ENCODE peak calls at places on chromosomes 5 and 9, in eight cellular contexts. L, D, I, K, B, O, H and Y are unnamed samples.
A peak's percentile ranks its signal among the peaks of the same experiment; 100 is the strongest.

GRCh38 chr5:154384480-154385235 is 61.1 kb upstream of the SAP30L start:
- DNase-seq in L (no peak), D (no peak), I (no peak), K (no peak), B (no peak), O (no peak), H (peak; percentile 35), Y (no peak)

GRCh38 chr5:159902444-159903121 is 13.7 kb upstream of the ADRA1B start:
- DNase-seq in L (no peak), D (peak; percentile 46), I (no peak), K (no peak), B (no peak), O (no peak), H (no peak), Y (no peak)

GRCh38 chr9:121289554-121290370 is 21.8 kb downstream of the GSN start:
- DNase-seq in L (peak; percentile 15), D (no peak), I (peak; percentile 71), K (peak; percentile 75), B (peak; percentile 19), O (no peak), H (no peak), Y (no peak)

GRCh38 chr9:69412741-69413150 is 87.7 kb downstream of the ENTREP1 start:
- DNase-seq in L (no peak), D (peak; percentile 52), I (peak; percentile 77), K (peak; percentile 76), B (peak; percentile 87), O (no peak), H (peak; percentile 25), Y (peak; percentile 55)

GRCh38 chr5:61332369-61332745 is 299 bp downstream of the ZSWIM6 start:
- DNase-seq in L (no peak), D (no peak), I (peak; percentile 63), K (peak; percentile 72), B (peak; percentile 76), O (no peak), H (peak; percentile 39), Y (peak; percentile 33)

GRCh38 chr9:36946653-36947052 is 87.4 kb downstream of the PAX5 start:
- DNase-seq in L (no peak), D (no peak), I (no peak), K (peak; percentile 21), B (no peak), O (no peak), H (no peak), Y (no peak)

GRCh38 chr5:151063136-151063544 is 17.7 kb downstream of the TNIP1 start:
- DNase-seq in L (no peak), D (peak; percentile 87), I (peak; percentile 77), K (no peak), B (no peak), O (no peak), H (no peak), Y (no peak)

GRCh38 chr9:123350590-123351310 is 5.2 kb upstream of the CRB2 start:
- DNase-seq in L (no peak), D (no peak), I (no peak), K (no peak), B (no peak), O (no peak), H (no peak), Y (no peak)

GRCh38 chr5:115033861-115034260 is 135.8 kb downstream of the TRIM36 start:
- DNase-seq in L (no peak), D (no peak), I (peak; percentile 11), K (no peak), B (no peak), O (no peak), H (no peak), Y (no peak)

GRCh38 chr5:57719216-57719615 is 236.6 kb upstream of the ACTBL2 start:
- DNase-seq in L (no peak), D (no peak), I (peak; percentile 52), K (no peak), B (no peak), O (no peak), H (no peak), Y (no peak)

GRCh38 chr9:6076856-6077255 is 61.4 kb upstream of the RANBP6 start:
- DNase-seq in L (no peak), D (peak; percentile 46), I (no peak), K (no peak), B (no peak), O (no peak), H (no peak), Y (no peak)

GRCh38 chr5:78992136-78992535 is 7.0 kb upstream of the ARSB start:
- DNase-seq in L (no peak), D (no peak), I (no peak), K (no peak), B (no peak), O (no peak), H (no peak), Y (no peak)
- H3K27me3 ChIP-seq in L (no peaks in the 10 kb centered on the region), D (no peaks in the 10 kb centered on the region), I (no peaks in the 10 kb centered on the region), K (peaks cover 4% of the 10 kb centered on the region), B (no peaks in the 10 kb centered on the region), O (no peaks in the 10 kb centered on the region), H (no peaks in the 10 kb centered on the region), Y (no peaks in the 10 kb centered on the region)

GRCh38 chr9:38027714-38028113 is 41.3 kb downstream of the SHB start:
- DNase-seq in L (no peak), D (no peak), I (no peak), K (no peak), B (no peak), O (no peak), H (no peak), Y (no peak)

GRCh38 chr9:38025166-38025565 is 43.9 kb downstream of the SHB start:
- DNase-seq in L (no peak), D (no peak), I (no peak), K (no peak), B (no peak), O (no peak), H (no peak), Y (no peak)

GRCh38 chr9:38026840-38027527 is 42.0 kb downstream of the SHB start:
- DNase-seq in L (no peak), D (no peak), I (no peak), K (no peak), B (no peak), O (no peak), H (peak; percentile 46), Y (no peak)

GRCh38 chr9:38024036-38024681 is 44.9 kb downstream of the SHB start:
- DNase-seq in L (peak; percentile 64), D (peak; percentile 94), I (peak; percentile 84), K (peak; percentile 76), B (peak; percentile 84), O (peak; percentile 92), H (peak; percentile 43), Y (no peak)

DNA sequence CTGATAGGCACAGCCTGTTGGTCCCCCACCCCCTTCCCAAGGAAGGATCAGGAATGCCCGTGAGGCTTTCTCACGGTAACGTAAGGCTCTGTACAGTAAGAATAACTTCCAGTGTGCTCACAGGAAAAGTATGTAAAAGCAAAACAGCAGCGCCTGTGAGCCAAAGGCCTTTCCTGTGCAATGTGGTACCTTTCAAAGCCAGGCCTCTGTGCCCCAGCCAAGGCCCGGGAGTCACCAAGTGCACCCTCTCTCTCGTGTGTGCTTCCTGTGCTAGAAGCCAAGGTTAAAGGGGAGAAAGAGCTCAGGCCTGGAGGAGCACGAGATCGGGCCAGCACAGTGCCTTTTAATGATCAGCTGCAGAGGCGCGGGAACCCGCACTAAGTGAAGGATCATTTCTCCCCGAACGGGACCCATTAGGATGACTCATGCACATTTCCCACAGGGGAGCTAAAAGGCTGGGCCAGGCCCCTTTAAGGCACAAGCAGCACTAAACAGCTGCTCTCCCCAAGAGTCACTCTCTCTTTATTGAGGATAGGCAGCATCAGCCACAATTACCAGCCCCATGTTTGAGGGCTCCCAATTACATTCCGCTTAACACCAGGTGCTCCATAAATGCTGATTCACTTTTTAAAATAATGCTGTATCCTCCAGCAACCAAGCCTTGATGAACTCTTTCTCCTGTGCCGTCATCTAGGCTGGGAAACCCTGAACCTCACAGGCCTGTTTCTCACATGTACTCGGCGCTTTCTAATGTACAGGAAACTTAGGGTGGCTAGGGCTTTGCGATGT is 42.8 kb downstream of the SHB start:
- DNase-seq in L (no peak), D (peak; percentile 98), I (peak; percentile 89), K (peak; percentile 79), B (peak; percentile 58), O (no peak), H (no peak), Y (peak; percentile 45)
- H3K4me1 ChIP-seq in L (peaks cover 40% of the 10 kb centered on the region), D (peaks cover 59% of the 10 kb centered on the region), I (peaks cover 44% of the 10 kb centered on the region), K (peaks cover 65% of the 10 kb centered on the region), B (peaks cover 44% of the 10 kb centered on the region), O (peaks cover 35% of the 10 kb centered on the region), H (peaks cover 40% of the 10 kb centered on the region), Y (peaks cover 55% of the 10 kb centered on the region)

DNA sequence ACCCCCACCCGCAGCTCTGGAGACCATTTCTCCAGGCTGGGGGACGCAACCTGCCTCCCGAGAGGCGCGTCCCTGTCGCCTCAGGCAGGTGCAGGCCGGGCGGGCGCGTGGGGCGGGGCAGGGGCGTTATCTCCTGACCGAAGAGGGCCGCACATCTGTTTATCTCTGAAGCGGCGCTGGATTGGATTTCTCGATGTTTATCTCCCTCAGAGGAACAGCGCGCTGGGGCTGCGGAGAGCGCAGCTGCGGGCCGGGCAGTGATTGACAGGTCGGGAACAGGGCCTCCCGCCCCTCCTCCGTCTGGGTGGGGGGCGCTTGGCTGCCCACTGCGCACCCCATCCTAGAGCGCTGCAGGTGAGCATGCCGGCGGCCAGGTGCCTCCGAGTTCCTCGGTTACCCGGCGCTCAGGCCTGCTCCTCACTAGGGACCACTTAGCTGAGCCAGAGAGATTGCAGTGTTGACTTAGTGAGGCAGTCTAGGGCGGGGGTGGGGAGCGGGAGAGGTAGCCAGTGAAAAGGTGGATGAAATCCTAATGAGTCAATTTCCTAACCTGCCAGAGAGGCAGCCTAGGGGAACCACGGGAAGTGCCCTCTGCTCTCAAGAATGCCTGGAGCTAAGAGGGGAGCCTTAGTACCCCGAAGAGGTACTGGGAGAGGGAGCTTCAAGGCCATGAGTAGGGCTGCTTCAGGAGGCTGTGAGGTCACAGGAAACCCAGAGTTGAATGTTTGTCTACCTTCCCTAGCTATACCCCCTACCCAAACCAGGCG is 39.6 kb upstream of the TIFAB start:
- DNase-seq in L (no peak), D (no peak), I (no peak), K (peak; percentile 50), B (no peak), O (no peak), H (no peak), Y (peak; percentile 76)
- H3K27me3 ChIP-seq in L (no peaks in the 10 kb centered on the region), D (peaks cover 39% of the 10 kb centered on the region), I (peaks cover 28% of the 10 kb centered on the region), K (peaks cover 47% of the 10 kb centered on the region), B (peaks cover 66% of the 10 kb centered on the region), O (peaks cover 13% of the 10 kb centered on the region), H (peaks cover 86% of the 10 kb centered on the region), Y (no peaks in the 10 kb centered on the region)

DNA sequence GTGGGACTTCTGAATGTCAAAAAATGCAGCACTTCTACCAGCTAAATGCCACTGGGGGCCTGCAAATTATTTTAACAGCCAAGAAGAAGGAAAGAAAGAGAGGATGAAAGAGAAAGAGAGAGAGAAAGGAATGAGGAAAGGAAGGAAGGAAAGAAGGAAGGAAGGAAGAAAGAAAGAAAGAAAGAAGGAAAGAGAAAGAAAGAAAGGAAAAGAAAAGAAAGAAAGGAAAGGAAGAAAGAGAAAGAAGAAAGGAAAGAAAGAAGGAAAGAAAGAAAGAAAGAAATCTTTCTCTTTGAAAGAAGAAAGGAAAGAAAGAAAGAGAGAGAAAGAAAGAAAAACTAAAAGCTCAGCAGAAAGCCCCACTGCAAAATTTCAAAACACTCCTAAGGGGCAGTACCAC is 69.2 kb upstream of the SV2C start:
- DNase-seq in L (no peak), D (no peak), I (no peak), K (no peak), B (no peak), O (no peak), H (no peak), Y (no peak)
- H3K4me1 ChIP-seq in L (no peaks in the 10 kb centered on the region), D (no peaks in the 10 kb centered on the region), I (no peaks in the 10 kb centered on the region), K (no peaks in the 10 kb centered on the region), B (no peaks in the 10 kb centered on the region), O (no peaks in the 10 kb centered on the region), H (no peaks in the 10 kb centered on the region), Y (no peaks in the 10 kb centered on the region)